ENCODE peak calls at places on chromosomes 5 and 9, in four cellular contexts. I is HEK293T, M is WTC11, O is HepG2. Z is an unnamed sample.

GRCh38 chr5:2205185-2205585 is 322.5 kb upstream of the IRX4 start:
- DNase-seq in I (no peak), M (no peak), O (no peak), Z (no peak)

GRCh38 chr5:27015758-27016157 is 22.6 kb downstream of the CDH9 start:
- DNase-seq in I (no peak), M (no peak), O (no peak), Z (no peak)

GRCh38 chr9:129398101-129398795 is 220.2 kb upstream of the IER5L start:
- DNase-seq in I (no peak), M (no peak), O (no peak), Z (no peak)

GRCh38 chr9:95316794-95317118 is 753 bp downstream of the FANCC start:
- DNase-seq in I (peak; percentile 57), M (peak; percentile 90), O (peak; percentile 78), Z (peak; percentile 92)

GRCh38 chr5:134577022-134577795 is 51.7 kb downstream of the JADE2 start:
- DNase-seq in I (no peak), M (no peak), O (no peak), Z (peak; percentile 12)

GRCh38 chr9:117678882-117679281 is 25.3 kb upstream of the TLR4 start:
- DNase-seq in I (no peak), M (no peak), O (no peak), Z (no peak)

GRCh38 chr5:12250454-12250853 is 346.2 kb upstream of the CTNND2 start:
- DNase-seq in I (no peak), M (no peak), O (no peak), Z (no peak)

GRCh38 chr5:132098151-132098594 is 24.6 kb downstream of the CSF2 start:
- DNase-seq in I (no peak), M (no peak), O (no peak), Z (peak; percentile 92)

GRCh38 chr5:157198277-157199058 is 17.8 kb downstream of the ITK start:
- DNase-seq in I (no peak), M (no peak), O (no peak), Z (no peak)

GRCh38 chr9:80586786-80587185 is 1015.0 kb downstream of the TLE4 start:
- DNase-seq in I (no peak), M (no peak), O (no peak), Z (no peak)

GRCh38 chr5:179288101-179288808 is 57.0 kb downstream of the ADAMTS2 start:
- DNase-seq in I (no peak), M (no peak), O (no peak), Z (no peak)

GRCh38 chr5:141245250-141245717 is at the start of gene PCDHB15:
- DNase-seq in I (peak; percentile 20), M (peak; percentile 85), O (peak; percentile 9), Z (peak; percentile 11)

GRCh38 chr9:6551126-6551525 is 94.4 kb downstream of the GLDC start:
- DNase-seq in I (no peak), M (no peak), O (no peak), Z (no peak)

GRCh38 chr9:6549106-6549505 is 96.4 kb downstream of the GLDC start:
- DNase-seq in I (no peak), M (no peak), O (no peak), Z (no peak)

GRCh38 chr9:6545017-6545691 is 100.4 kb downstream of the GLDC start:
- DNase-seq in I (no peak), M (no peak), O (no peak), Z (no peak)
- TF ChIP-seq ELF4 in I (no peak), M (no peak), O (no peak), Z (no peak)

DNA sequence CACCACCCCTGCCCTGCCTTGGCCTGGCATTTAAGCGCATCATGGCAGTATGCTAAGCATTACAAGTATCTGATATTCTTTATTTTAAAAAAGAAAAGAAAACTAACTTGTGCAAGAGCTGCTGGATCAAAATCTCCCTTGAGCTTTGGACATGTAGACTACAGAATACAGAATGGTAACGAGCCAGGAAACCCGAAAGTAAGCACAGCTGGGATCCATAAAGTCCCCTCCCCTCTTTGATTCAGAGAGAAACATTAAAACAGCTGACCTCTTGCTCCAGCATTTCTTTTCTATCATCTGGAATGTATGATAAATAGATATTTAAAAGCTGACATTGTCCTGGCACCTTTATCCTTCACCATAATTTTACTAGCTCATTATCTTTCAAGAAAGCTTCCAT is 28.2 kb upstream of the LPAR1 start:
- DNase-seq in I (no peak), M (no peak), O (no peak), Z (no peak)
- TF ChIP-seq ELF4 in I (no peak), M (no peak), O (no peak), Z (no peak)

GRCh38 chr9:3342159-3342777 is 183.5 kb downstream of the RFX3 start:
- DNase-seq in I (no peak), M (no peak), O (no peak), Z (no peak)
- TF ChIP-seq ELF4 in I (no peak), M (no peak), O (no peak), Z (no peak)

DNA sequence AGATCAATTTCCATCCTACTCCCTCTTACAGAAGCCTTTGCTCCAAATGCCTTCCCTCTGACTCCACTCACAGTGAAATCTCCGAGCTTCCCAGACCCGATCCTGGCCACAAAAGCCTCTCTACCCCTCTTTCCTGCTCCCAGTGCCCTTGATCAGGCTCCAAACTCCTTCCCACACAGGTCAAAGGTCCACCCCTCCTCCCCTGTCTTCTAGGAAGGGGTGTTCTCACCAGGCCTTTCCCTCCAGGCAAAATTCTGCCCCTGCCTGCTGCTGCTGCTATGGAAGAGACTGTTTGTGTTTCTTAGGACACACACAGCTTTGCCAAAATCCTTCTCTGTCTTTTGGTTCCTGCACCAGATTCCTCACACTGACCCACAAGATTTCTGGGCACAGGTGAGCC is 85.8 kb upstream of the ALDH1A1 start:
- DNase-seq in I (no peak), M (peak; percentile 12), O (no peak), Z (peak; percentile 53)
- TF ChIP-seq ELF4 in I (no peak), M (no peak), O (no peak), Z (no peak)

DNA sequence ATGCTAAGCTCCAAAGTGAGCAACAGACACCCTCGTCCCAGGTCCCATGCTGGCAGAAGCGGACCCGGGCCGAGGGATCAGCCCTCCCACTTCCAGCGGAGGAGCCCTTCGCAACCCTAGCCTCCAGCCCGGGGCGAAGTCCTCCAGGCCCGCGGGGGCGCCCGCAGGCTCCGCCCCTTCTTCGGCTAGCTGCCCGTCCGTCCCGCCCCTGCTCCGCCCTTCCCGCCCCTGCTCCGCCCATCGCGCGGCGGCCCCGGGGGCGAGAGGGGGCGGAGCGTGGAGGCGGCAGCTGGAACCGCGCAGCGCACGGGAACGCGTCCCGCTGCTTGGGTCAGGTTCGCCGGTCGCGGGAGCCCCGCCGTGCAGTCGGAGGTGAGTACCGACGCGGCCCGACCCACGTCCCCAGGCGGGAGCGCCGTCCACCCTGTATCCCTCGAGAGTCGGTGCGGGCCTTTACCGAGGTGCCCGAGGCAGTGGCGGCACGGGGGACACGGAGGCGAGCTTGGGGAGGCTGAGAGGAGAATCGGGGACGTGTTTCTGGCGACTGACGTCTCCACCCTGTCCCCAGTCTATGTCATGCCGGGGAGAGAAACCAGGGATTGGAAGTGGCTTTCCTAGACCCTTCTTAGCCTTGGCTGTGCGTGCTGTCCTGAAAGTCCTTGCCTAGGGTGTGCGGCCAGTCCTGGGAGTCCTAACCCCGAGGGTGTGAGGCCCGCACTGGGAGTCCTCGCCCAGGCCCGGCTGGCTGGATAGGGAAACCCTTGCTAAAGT is at the start of gene ACO1:
- DNase-seq in I (peak; percentile 94), M (peak; percentile 92), O (peak; percentile 80), Z (peak; percentile 95)
- TF ChIP-seq ELF4 in I (no peak), M (no peak), O (no peak), Z (no peak)

DNA sequence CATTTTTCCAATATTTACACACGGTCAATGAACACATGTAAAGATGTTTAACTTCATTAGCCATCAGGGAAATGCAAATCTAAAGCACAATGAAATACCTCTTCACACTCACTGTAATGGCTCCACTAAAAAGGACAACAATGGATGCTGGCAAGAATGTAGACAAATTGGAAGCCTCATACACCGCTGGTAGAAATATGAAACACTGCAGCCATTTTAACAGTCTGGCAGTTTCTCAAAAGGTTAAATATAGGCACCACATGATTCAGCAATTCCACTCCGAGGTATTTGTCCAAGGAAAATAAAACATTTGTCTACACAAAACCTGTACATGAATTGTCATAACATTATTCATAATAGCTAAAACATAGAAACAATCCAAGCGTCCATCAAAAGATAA is 20.0 kb downstream of the RNF145 start:
- DNase-seq in I (no peak), M (no peak), O (no peak), Z (no peak)
- TF ChIP-seq ELF4 in I (no peak), M (no peak), O (no peak), Z (no peak)

GRCh38 chr9:78029601-78030552 is 1.7 kb downstream of the GNAQ start:
- DNase-seq in I (peak; percentile 21), M (no peak), O (no peak), Z (no peak)
- TF ChIP-seq ELF4 in I (no peak), M (no peak), O (no peak), Z (no peak)

GRCh38 chr9:37060821-37061220 is 26.8 kb upstream of the PAX5 start:
- DNase-seq in I (no peak), M (no peak), O (no peak), Z (no peak)

GRCh38 chr9:37062331-37062730 is 28.3 kb upstream of the PAX5 start:
- DNase-seq in I (no peak), M (no peak), O (no peak), Z (no peak)

GRCh38 chr9:37056521-37056920 is 22.5 kb upstream of the PAX5 start:
- DNase-seq in I (no peak), M (no peak), O (no peak), Z (no peak)

GRCh38 chr9:37066139-37066725 is 32.2 kb upstream of the PAX5 start:
- DNase-seq in I (no peak), M (no peak), O (no peak), Z (no peak)

DNA sequence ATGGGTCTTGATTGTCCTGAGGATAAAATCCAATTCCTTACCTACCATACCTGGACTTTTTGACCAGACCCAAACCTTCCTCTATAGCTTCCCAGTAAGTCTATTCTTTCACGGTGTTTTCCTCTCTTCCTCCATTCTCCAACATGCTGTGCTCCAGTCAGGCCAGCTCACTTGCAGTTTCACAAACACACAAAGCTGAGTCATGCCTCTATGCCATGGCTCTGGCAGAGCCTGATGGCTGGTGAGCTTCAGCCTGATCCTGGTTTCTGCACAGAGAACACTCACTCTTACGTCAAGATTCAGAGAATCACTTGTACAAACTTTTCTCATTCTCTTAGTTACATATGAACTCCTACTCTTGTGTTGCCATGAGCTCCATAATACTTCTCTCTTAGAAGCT is 27.7 kb upstream of the PAX5 start:
- DNase-seq in I (no peak), M (no peak), O (peak; percentile 7), Z (peak; percentile 8)
- TF ChIP-seq ELF4 in I (no peak), M (no peak), O (no peak), Z (no peak)

DNA sequence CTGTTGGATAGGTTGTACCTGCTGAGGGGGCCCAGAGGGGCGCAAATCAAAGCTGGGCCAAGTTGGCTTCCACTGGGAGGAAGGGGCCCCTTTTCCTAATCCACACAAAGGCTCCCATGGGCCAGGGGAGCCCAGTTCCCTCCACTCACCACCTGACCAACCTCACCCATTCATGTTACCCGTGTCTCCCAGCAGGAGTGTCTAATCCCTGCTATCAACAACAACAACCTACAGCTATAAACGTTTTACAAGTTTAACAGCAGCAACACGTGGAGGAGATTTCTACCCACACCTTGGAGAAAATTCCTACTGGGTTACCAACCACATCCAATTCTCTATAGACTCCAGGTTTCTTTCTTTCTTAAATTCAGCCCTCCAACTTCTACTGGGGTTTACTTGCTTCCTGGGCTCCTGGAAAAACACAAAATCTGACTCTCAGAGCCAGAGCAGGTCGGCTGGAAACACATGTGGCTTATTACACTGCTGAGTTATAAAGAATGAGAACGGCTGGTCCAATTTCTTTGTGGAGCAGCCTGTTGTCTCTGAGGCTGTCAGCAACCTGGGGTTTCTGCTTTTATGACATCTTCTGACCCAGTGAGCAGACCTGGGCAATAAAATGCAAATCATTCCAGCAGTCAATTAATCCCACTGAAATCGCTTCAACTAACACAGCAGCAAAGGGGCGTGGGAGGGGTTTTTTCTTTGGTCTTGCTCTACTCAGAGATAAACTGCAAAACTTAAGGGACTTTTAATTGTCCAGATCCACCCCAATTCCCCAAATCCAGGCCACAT is 216.0 kb downstream of the SLIT3 start:
- DNase-seq in I (no peak), M (no peak), O (no peak), Z (no peak)
- TF ChIP-seq ELF4 in I (no peak), M (no peak), O (no peak), Z (no peak)

Z was measured in K562.